ENCODE peak calls at places on chromosomes 11 and 22, in six cellular contexts. One of them, this sample, is unnamed.

GRCh38 chr22:26481694-26482093 is 1.9 kb downstream of the HPS4 start:
- DNase-seq in substantia nigra: no peak
- DNase-seq in NCI-H187: no peak
- DNase-seq in NCI-H526: no peak
- DNase-seq in astrocyte of the cerebellum: no peak
- DNase-seq in GM13976: no peak
- DNase-seq in this sample: no peak

GRCh38 chr22:45280583-45280972 is 4.2 kb upstream of the UPK3A start:
- DNase-seq in substantia nigra: no peak
- DNase-seq in NCI-H187: no peak
- DNase-seq in NCI-H526: no peak
- DNase-seq in astrocyte of the cerebellum: no peak
- DNase-seq in GM13976: no peak
- DNase-seq in this sample: no peak

GRCh38 chr11:108859510-108859909 is 194.6 kb downstream of the DDX10 start:
- DNase-seq in substantia nigra: no peak
- DNase-seq in NCI-H187: no peak
- DNase-seq in NCI-H526: peak
- DNase-seq in astrocyte of the cerebellum: no peak
- DNase-seq in GM13976: no peak
- DNase-seq in this sample: no peak

GRCh38 chr11:9525116-9525515 is 48.4 kb upstream of the WEE1 start:
- DNase-seq in substantia nigra: no peak
- DNase-seq in NCI-H187: no peak
- DNase-seq in NCI-H526: peak
- DNase-seq in astrocyte of the cerebellum: no peak
- DNase-seq in GM13976: no peak
- DNase-seq in this sample: no peak

GRCh38 chr11:83437939-83438338 is 151.8 kb upstream of the CCDC90B start:
- DNase-seq in substantia nigra: no peak
- DNase-seq in NCI-H187: no peak
- DNase-seq in NCI-H526: no peak
- DNase-seq in astrocyte of the cerebellum: no peak
- DNase-seq in GM13976: no peak
- DNase-seq in this sample: no peak

GRCh38 chr11:59000007-59000406 is 60.7 kb downstream of the GLYATL1 start:
- DNase-seq in substantia nigra: no peak
- DNase-seq in NCI-H187: no peak
- DNase-seq in NCI-H526: no peak
- DNase-seq in astrocyte of the cerebellum: no peak
- DNase-seq in GM13976: no peak
- DNase-seq in this sample: no peak

GRCh38 chr22:19610518-19611253 is 86.5 kb upstream of the CLDN5 start:
- DNase-seq in substantia nigra: no peak
- DNase-seq in NCI-H187: peak
- DNase-seq in NCI-H526: no peak
- DNase-seq in astrocyte of the cerebellum: no peak
- DNase-seq in GM13976: peak
- DNase-seq in this sample: no peak

GRCh38 chr22:48898524-48899377 is 928.9 kb downstream of the BRD1 start:
- DNase-seq in substantia nigra: no peak
- DNase-seq in NCI-H187: no peak
- DNase-seq in NCI-H526: no peak
- DNase-seq in astrocyte of the cerebellum: no peak
- DNase-seq in GM13976: peak
- DNase-seq in this sample: no peak

GRCh38 chr11:76166314-76166713 is 40.0 kb downstream of the WNT11 start:
- DNase-seq in substantia nigra: no peak
- DNase-seq in NCI-H187: no peak
- DNase-seq in NCI-H526: no peak
- DNase-seq in astrocyte of the cerebellum: no peak
- DNase-seq in GM13976: no peak
- DNase-seq in this sample: no peak

GRCh38 chr11:110711776-110712642 is at the start of gene ARHGAP20:
- DNase-seq in substantia nigra: peak
- DNase-seq in NCI-H187: no peak
- DNase-seq in NCI-H526: peak
- DNase-seq in astrocyte of the cerebellum: no peak
- DNase-seq in GM13976: peak
- DNase-seq in this sample: no peak

GRCh38 chr11:123238297-123238696 is 43.2 kb upstream of the CLMP start:
- DNase-seq in substantia nigra: no peak
- DNase-seq in NCI-H187: no peak
- DNase-seq in NCI-H526: no peak
- DNase-seq in astrocyte of the cerebellum: peak
- DNase-seq in GM13976: no peak
- DNase-seq in this sample: no peak

GRCh38 chr11:62399172-62399867 is 19.5 kb upstream of the SCGB1A1 start:
- DNase-seq in substantia nigra: no peak
- DNase-seq in NCI-H187: no peak
- DNase-seq in NCI-H526: no peak
- DNase-seq in astrocyte of the cerebellum: no peak
- DNase-seq in GM13976: no peak
- DNase-seq in this sample: no peak

GRCh38 chr11:35045219-35045819 is 93.7 kb upstream of the CD44 start:
- DNase-seq in substantia nigra: no peak
- DNase-seq in NCI-H187: peak
- DNase-seq in NCI-H526: no peak
- DNase-seq in astrocyte of the cerebellum: no peak
- DNase-seq in GM13976: no peak
- DNase-seq in this sample: peak

GRCh38 chr11:75627879-75628668 is 40.8 kb downstream of the MAP6 start:
- DNase-seq in substantia nigra: no peak
- DNase-seq in NCI-H187: no peak
- DNase-seq in NCI-H526: no peak
- DNase-seq in astrocyte of the cerebellum: no peak
- DNase-seq in GM13976: no peak
- DNase-seq in this sample: no peak